ENCODE peak calls at places on chromosomes 4 and X, in four cellular contexts. U is GM03348, T is lower leg skin, V is adipocyte. R is an unnamed sample.

GRCh38 chrX:85004255-85004654 is 578 bp downstream of the APOOL start:
- DNase-seq in V (peak), U (peak), T (no peak), R (no peak)

GRCh38 chr4:166366012-166366411 is 493.0 kb downstream of the TLL1 start:
- DNase-seq in U (no peak), T (no peak), V (no peak), R (no peak)

GRCh38 chr4:110630621-110631402 is 7.9 kb upstream of the PITX2 start:
- DNase-seq in T (peak), V (no peak), U (no peak), R (no peak)

GRCh38 chrX:33198561-33199279 is 12.6 kb downstream of the DMD start:
- DNase-seq in V (no peak), U (no peak), T (no peak), R (no peak)

GRCh38 chr4:2800691-2801596 is 8.1 kb downstream of the SH3BP2 start:
- DNase-seq in T (peak), V (peak), U (peak), R (peak)

GRCh38 chrX:134396174-134396573 is 63.8 kb upstream of the HPRT1 start:
- DNase-seq in T (no peak), U (peak), V (peak), R (no peak)

GRCh38 chrX:46547857-46548256 is 2.6 kb upstream of the ZNF674 start:
- DNase-seq in U (peak), T (no peak), V (peak), R (no peak)

GRCh38 chr4:8703857-8704495 is 111.4 kb downstream of the CPZ start:
- DNase-seq in V (no peak), T (peak), U (no peak), R (peak)

GRCh38 chr4:76704133-76704881 is 193.6 kb downstream of the SOWAHB start:
- DNase-seq in U (no peak), T (no peak), V (peak), R (no peak)